ENCODE peak calls at places on chromosomes 1 and 21, in five cellular contexts. One of them, this sample, is unnamed.

GRCh38 chr1:212858461-212859265 is 588 bp downstream of the FLVCR1 start:
- DNase-seq in AG04449: no peak
- DNase-seq in Panc1: no peak
- DNase-seq in suprapubic skin: no peak
- DNase-seq in astrocyte of the spinal cord: peak
- DNase-seq in this sample: peak

GRCh38 chr1:202860744-202861419 is 28.1 kb downstream of the RABIF start:
- DNase-seq in AG04449: no peak
- DNase-seq in Panc1: no peak
- DNase-seq in suprapubic skin: no peak
- DNase-seq in astrocyte of the spinal cord: peak
- DNase-seq in this sample: peak

GRCh38 chr1:39800471-39800835 is 11.8 kb upstream of the BMP8B start:
- DNase-seq in AG04449: no peak
- DNase-seq in astrocyte of the spinal cord: no peak
- DNase-seq in suprapubic skin: no peak
- DNase-seq in Panc1: no peak
- DNase-seq in this sample: no peak

GRCh38 chr1:35505911-35506798 is 51.0 kb downstream of the KIAA0319L start:
- DNase-seq in suprapubic skin: no peak
- DNase-seq in AG04449: peak
- DNase-seq in astrocyte of the spinal cord: peak
- DNase-seq in Panc1: no peak
- DNase-seq in this sample: peak

GRCh38 chr1:216461466-216461865 is 38.2 kb upstream of the USH2A start:
- DNase-seq in astrocyte of the spinal cord: peak
- DNase-seq in AG04449: no peak
- DNase-seq in suprapubic skin: no peak
- DNase-seq in Panc1: no peak
- DNase-seq in this sample: peak

GRCh38 chr1:71046891-71047634 is 553 bp downstream of the PTGER3 start:
- DNase-seq in astrocyte of the spinal cord: no peak
- DNase-seq in AG04449: no peak
- DNase-seq in suprapubic skin: peak
- DNase-seq in Panc1: no peak
- DNase-seq in this sample: no peak

GRCh38 chr1:233708416-233708815 is 94.5 kb downstream of the KCNK1 start:
- DNase-seq in suprapubic skin: no peak
- DNase-seq in Panc1: no peak
- DNase-seq in AG04449: no peak
- DNase-seq in astrocyte of the spinal cord: no peak
- DNase-seq in this sample: no peak

GRCh38 chr1:117095237-117095636 is 26.3 kb downstream of the TRIM45 start:
- DNase-seq in astrocyte of the spinal cord: peak
- DNase-seq in suprapubic skin: no peak
- DNase-seq in AG04449: peak
- DNase-seq in Panc1: no peak
- DNase-seq in this sample: no peak

GRCh38 chr21:43585924-43586411 is 73.3 kb downstream of the HSF2BP start:
- DNase-seq in Panc1: peak
- DNase-seq in astrocyte of the spinal cord: peak
- DNase-seq in suprapubic skin: no peak
- DNase-seq in AG04449: peak
- DNase-seq in this sample: peak

GRCh38 chr1:43229831-43230780 is 39.7 kb upstream of the TMEM125 start:
- DNase-seq in suprapubic skin: no peak
- DNase-seq in AG04449: no peak
- DNase-seq in astrocyte of the spinal cord: no peak
- DNase-seq in Panc1: no peak
- DNase-seq in this sample: no peak

GRCh38 chr1:119419109-119419508 is 4.2 kb downstream of the HSD3B2 start:
- DNase-seq in Panc1: no peak
- DNase-seq in suprapubic skin: no peak
- DNase-seq in astrocyte of the spinal cord: no peak
- DNase-seq in AG04449: no peak
- DNase-seq in this sample: no peak

GRCh38 chr1:10717296-10718082 is 79.0 kb downstream of the CASZ1 start:
- DNase-seq in suprapubic skin: no peak
- DNase-seq in Panc1: no peak
- DNase-seq in AG04449: no peak
- DNase-seq in astrocyte of the spinal cord: no peak
- DNase-seq in this sample: no peak

GRCh38 chr1:233045591-233045990 is 95.2 kb downstream of the NTPCR start:
- DNase-seq in astrocyte of the spinal cord: peak
- DNase-seq in suprapubic skin: no peak
- DNase-seq in Panc1: no peak
- DNase-seq in AG04449: no peak
- DNase-seq in this sample: peak

GRCh38 chr21:45129231-45129923 is 55.0 kb downstream of the ADARB1 start:
- DNase-seq in astrocyte of the spinal cord: no peak
- DNase-seq in suprapubic skin: no peak
- DNase-seq in AG04449: no peak
- DNase-seq in Panc1: no peak
- DNase-seq in this sample: peak

GRCh38 chr1:119374208-119374877 is 5.8 kb downstream of the HAO2 start:
- DNase-seq in suprapubic skin: no peak
- DNase-seq in Panc1: no peak
- DNase-seq in AG04449: no peak
- DNase-seq in astrocyte of the spinal cord: no peak
- DNase-seq in this sample: no peak

GRCh38 chr1:82517586-82517985 is 716.9 kb downstream of the ADGRL2 start:
- DNase-seq in suprapubic skin: no peak
- DNase-seq in Panc1: no peak
- DNase-seq in AG04449: no peak
- DNase-seq in astrocyte of the spinal cord: peak
- DNase-seq in this sample: peak

GRCh38 chr1:200931776-200932175 is 37.1 kb downstream of the INAVA start:
- DNase-seq in Panc1: no peak
- DNase-seq in suprapubic skin: no peak
- DNase-seq in AG04449: no peak
- DNase-seq in astrocyte of the spinal cord: no peak
- DNase-seq in this sample: no peak

GRCh38 chr1:156668801-156669637 is 8.2 kb downstream of the NES start:
- DNase-seq in astrocyte of the spinal cord: no peak
- DNase-seq in Panc1: no peak
- DNase-seq in suprapubic skin: no peak
- DNase-seq in AG04449: no peak
- DNase-seq in this sample: no peak

GRCh38 chr1:2316451-2316940 is 74.9 kb downstream of the MORN1 start:
- DNase-seq in astrocyte of the spinal cord: peak
- DNase-seq in AG04449: no peak
- DNase-seq in suprapubic skin: no peak
- DNase-seq in Panc1: no peak
- DNase-seq in this sample: no peak

GRCh38 chr1:240091614-240092300 is at the start of gene FMN2:
- DNase-seq in suprapubic skin: no peak
- DNase-seq in astrocyte of the spinal cord: peak
- DNase-seq in Panc1: no peak
- DNase-seq in AG04449: no peak
- DNase-seq in this sample: no peak

GRCh38 chr1:41404308-41404755 is 43.1 kb downstream of the FOXO6 start:
- DNase-seq in AG04449: no peak
- DNase-seq in astrocyte of the spinal cord: no peak
- DNase-seq in Panc1: no peak
- DNase-seq in suprapubic skin: no peak
- DNase-seq in this sample: peak

GRCh38 chr1:215636258-215636965 is 69.3 kb downstream of the KCTD3 start:
- DNase-seq in astrocyte of the spinal cord: no peak
- DNase-seq in AG04449: peak
- DNase-seq in suprapubic skin: no peak
- DNase-seq in Panc1: no peak
- DNase-seq in this sample: peak

GRCh38 chr1:201310986-201311355 is 27.7 kb downstream of the PKP1 start:
- DNase-seq in suprapubic skin: no peak
- DNase-seq in Panc1: no peak
- DNase-seq in astrocyte of the spinal cord: peak
- DNase-seq in AG04449: no peak
- DNase-seq in this sample: no peak

GRCh38 chr21:41217656-41218380 is 49.9 kb downstream of the BACE2 start:
- DNase-seq in AG04449: peak
- DNase-seq in suprapubic skin: no peak
- DNase-seq in astrocyte of the spinal cord: peak
- DNase-seq in Panc1: no peak
- DNase-seq in this sample: peak

GRCh38 chr1:14924455-14925325 is 228.9 kb upstream of the TMEM51 start:
- DNase-seq in Panc1: no peak
- DNase-seq in astrocyte of the spinal cord: peak
- DNase-seq in AG04449: no peak
- DNase-seq in suprapubic skin: no peak
- DNase-seq in this sample: peak

GRCh38 chr1:36224537-36225297 is 474 bp downstream of the THRAP3 start:
- DNase-seq in AG04449: no peak
- DNase-seq in Panc1: peak
- DNase-seq in astrocyte of the spinal cord: peak
- DNase-seq in suprapubic skin: peak
- DNase-seq in this sample: peak

GRCh38 chr1:162856260-162856659 is 4.7 kb downstream of the CCDC190 start:
- DNase-seq in astrocyte of the spinal cord: peak
- DNase-seq in suprapubic skin: no peak
- DNase-seq in Panc1: no peak
- DNase-seq in AG04449: peak
- DNase-seq in this sample: peak

GRCh38 chr1:89608627-89609338 is 24.1 kb upstream of the LRRC8C start:
- DNase-seq in astrocyte of the spinal cord: no peak
- DNase-seq in Panc1: no peak
- DNase-seq in AG04449: no peak
- DNase-seq in suprapubic skin: no peak
- DNase-seq in this sample: no peak

GRCh38 chr1:78275456-78275855 is 215.3 kb upstream of the PTGFR start:
- DNase-seq in suprapubic skin: no peak
- DNase-seq in Panc1: no peak
- DNase-seq in astrocyte of the spinal cord: peak
- DNase-seq in AG04449: peak
- DNase-seq in this sample: peak

GRCh38 chr1:88230126-88230525 is 453.9 kb upstream of the PKN2 start:
- DNase-seq in astrocyte of the spinal cord: no peak
- DNase-seq in Panc1: no peak
- DNase-seq in AG04449: no peak
- DNase-seq in suprapubic skin: no peak
- DNase-seq in this sample: no peak

DNA sequence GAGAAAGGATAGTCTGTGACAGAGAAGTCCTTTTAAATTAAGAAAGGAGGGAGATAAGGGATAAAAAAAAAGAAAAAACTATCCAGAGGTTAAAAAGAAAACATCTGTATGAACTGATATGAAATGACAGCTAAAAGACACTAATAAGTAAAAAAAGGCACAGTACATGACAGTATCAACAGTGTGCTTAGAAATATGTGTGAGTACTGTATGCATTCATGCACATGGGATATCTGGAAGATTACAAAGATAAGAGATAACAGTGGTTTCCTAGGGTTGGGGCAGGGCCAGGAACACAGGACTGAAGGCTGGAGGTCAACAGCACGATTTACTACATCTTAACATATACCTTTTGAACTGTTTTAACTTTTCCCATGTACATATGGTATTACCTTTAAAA is 13.3 kb downstream of the PTP4A2 start:
- DNase-seq in AG04449: no peak
- DNase-seq in Panc1: no peak
- DNase-seq in suprapubic skin: no peak
- DNase-seq in astrocyte of the spinal cord: no peak
- DNase-seq in this sample: no peak
- H3K4me3 ChIP-seq in AG04449: no peak
- H3K4me3 ChIP-seq in Panc1: no peak
- H3K4me3 ChIP-seq in suprapubic skin: no peak
- H3K4me3 ChIP-seq in astrocyte of the spinal cord: no peak
- H3K4me3 ChIP-seq in this sample: no peak

GRCh38 chr21:15894596-15894995 is 164.8 kb downstream of the USP25 start:
- DNase-seq in Panc1: no peak
- DNase-seq in AG04449: no peak
- DNase-seq in astrocyte of the spinal cord: peak
- DNase-seq in suprapubic skin: no peak
- DNase-seq in this sample: peak
- TF ChIP-seq CTCF in Panc1: no peak
- TF ChIP-seq CTCF in AG04449: peak
- TF ChIP-seq CTCF in astrocyte of the spinal cord: peak
- TF ChIP-seq CTCF in suprapubic skin: no peak
- TF ChIP-seq CTCF in this sample: peak

GRCh38 chr1:206693029-206693428 is 8.3 kb downstream of the MAPKAPK2 start:
- DNase-seq in AG04449: no peak
- DNase-seq in astrocyte of the spinal cord: peak
- DNase-seq in suprapubic skin: no peak
- DNase-seq in Panc1: no peak
- DNase-seq in this sample: peak
- H3K4me3 ChIP-seq in AG04449: peak
- H3K4me3 ChIP-seq in astrocyte of the spinal cord: no peak
- H3K4me3 ChIP-seq in suprapubic skin: no peak
- H3K4me3 ChIP-seq in Panc1: no peak
- H3K4me3 ChIP-seq in this sample: peak

GRCh38 chr1:112879834-112880233 is 76.2 kb downstream of the SLC16A1 start:
- DNase-seq in astrocyte of the spinal cord: no peak
- DNase-seq in suprapubic skin: no peak
- DNase-seq in Panc1: no peak
- DNase-seq in AG04449: no peak
- DNase-seq in this sample: no peak

GRCh38 chr1:112882271-112882744 is 73.7 kb downstream of the SLC16A1 start:
- DNase-seq in AG04449: no peak
- DNase-seq in astrocyte of the spinal cord: no peak
- DNase-seq in Panc1: no peak
- DNase-seq in suprapubic skin: peak
- DNase-seq in this sample: no peak

GRCh38 chr1:112878321-112878720 is 77.7 kb downstream of the SLC16A1 start:
- DNase-seq in suprapubic skin: no peak
- DNase-seq in AG04449: no peak
- DNase-seq in astrocyte of the spinal cord: no peak
- DNase-seq in Panc1: no peak
- DNase-seq in this sample: no peak

GRCh38 chr1:112877741-112878140 is 78.3 kb downstream of the SLC16A1 start:
- DNase-seq in Panc1: no peak
- DNase-seq in astrocyte of the spinal cord: peak
- DNase-seq in suprapubic skin: no peak
- DNase-seq in AG04449: no peak
- DNase-seq in this sample: no peak

GRCh38 chr1:112881742-112882127 is 74.3 kb downstream of the SLC16A1 start:
- DNase-seq in AG04449: no peak
- DNase-seq in Panc1: no peak
- DNase-seq in astrocyte of the spinal cord: no peak
- DNase-seq in suprapubic skin: peak
- DNase-seq in this sample: no peak
- TF ChIP-seq CTCF in AG04449: no peak
- TF ChIP-seq CTCF in Panc1: no peak
- TF ChIP-seq CTCF in astrocyte of the spinal cord: no peak
- TF ChIP-seq CTCF in suprapubic skin: no peak
- TF ChIP-seq CTCF in this sample: no peak

GRCh38 chr1:241934181-241934815 is 23.3 kb upstream of the BECN2 start:
- DNase-seq in suprapubic skin: no peak
- DNase-seq in Panc1: no peak
- DNase-seq in astrocyte of the spinal cord: peak
- DNase-seq in AG04449: no peak
- DNase-seq in this sample: peak
- H3K4me3 ChIP-seq in suprapubic skin: no peak
- H3K4me3 ChIP-seq in Panc1: no peak
- H3K4me3 ChIP-seq in astrocyte of the spinal cord: no peak
- H3K4me3 ChIP-seq in AG04449: no peak
- H3K4me3 ChIP-seq in this sample: no peak

GRCh38 chr1:9038338-9038650 is 12.1 kb upstream of the SLC2A7 start:
- DNase-seq in Panc1: no peak
- DNase-seq in astrocyte of the spinal cord: no peak
- DNase-seq in AG04449: no peak
- DNase-seq in suprapubic skin: no peak
- DNase-seq in this sample: no peak
- TF ChIP-seq CTCF in Panc1: no peak
- TF ChIP-seq CTCF in astrocyte of the spinal cord: no peak
- TF ChIP-seq CTCF in AG04449: no peak
- TF ChIP-seq CTCF in suprapubic skin: no peak
- TF ChIP-seq CTCF in this sample: no peak

This sample was measured in cardiac fibroblast.